ENCODE peak calls at places on chromosomes 1 and 21, in seven cellular contexts. One of them, this sample, is unnamed.

GRCh38 chr1:8667869-8668595 is 149.4 kb downstream of the RERE start:
- DNase-seq in PC-9: peak; percentile 4
- DNase-seq in AG10803: peak; percentile 59
- DNase-seq in fibroblast of mammary gland: peak; percentile 73
- DNase-seq in GM20000: no peak
- DNase-seq in mucosa of descending colon: no peak
- DNase-seq in stomach: no peak
- DNase-seq in this sample: no peak

GRCh38 chr1:207006914-207007313 is 25.6 kb downstream of the C1orf116 start:
- DNase-seq in PC-9: no peak
- DNase-seq in AG10803: no peak
- DNase-seq in fibroblast of mammary gland: no peak
- DNase-seq in GM20000: no peak
- DNase-seq in mucosa of descending colon: no peak
- DNase-seq in stomach: no peak
- DNase-seq in this sample: no peak

GRCh38 chr1:194474701-194475100 is 1288.3 kb upstream of the B3GALT2 start:
- DNase-seq in PC-9: no peak
- DNase-seq in AG10803: no peak
- DNase-seq in fibroblast of mammary gland: no peak
- DNase-seq in GM20000: no peak
- DNase-seq in mucosa of descending colon: no peak
- DNase-seq in stomach: no peak
- DNase-seq in this sample: no peak

GRCh38 chr21:37337831-37338230 is 28.7 kb upstream of the DYRK1A start:
- DNase-seq in PC-9: no peak
- DNase-seq in AG10803: peak; percentile 13
- DNase-seq in fibroblast of mammary gland: no peak
- DNase-seq in GM20000: no peak
- DNase-seq in mucosa of descending colon: no peak
- DNase-seq in stomach: no peak
- DNase-seq in this sample: no peak

GRCh38 chr1:29554208-29554778 is 318.0 kb downstream of the PTPRU start:
- DNase-seq in PC-9: no peak
- DNase-seq in AG10803: no peak
- DNase-seq in fibroblast of mammary gland: no peak
- DNase-seq in GM20000: no peak
- DNase-seq in mucosa of descending colon: no peak
- DNase-seq in stomach: no peak
- DNase-seq in this sample: no peak

GRCh38 chr1:87180682-87181081 is 148.0 kb upstream of the LMO4 start:
- DNase-seq in PC-9: no peak
- DNase-seq in AG10803: peak; percentile 38
- DNase-seq in fibroblast of mammary gland: no peak
- DNase-seq in GM20000: no peak
- DNase-seq in mucosa of descending colon: no peak
- DNase-seq in stomach: no peak
- DNase-seq in this sample: no peak

GRCh38 chr1:228150458-228151169 is 884 bp downstream of the GJC2 start:
- DNase-seq in PC-9: no peak
- DNase-seq in AG10803: peak; percentile 86
- DNase-seq in fibroblast of mammary gland: peak; percentile 94
- DNase-seq in GM20000: no peak
- DNase-seq in mucosa of descending colon: no peak
- DNase-seq in stomach: no peak
- DNase-seq in this sample: no peak

GRCh38 chr1:8986814-8987190 is 39.4 kb downstream of the SLC2A7 start:
- DNase-seq in PC-9: no peak
- DNase-seq in AG10803: no peak
- DNase-seq in fibroblast of mammary gland: no peak
- DNase-seq in GM20000: no peak
- DNase-seq in mucosa of descending colon: no peak
- DNase-seq in stomach: no peak
- DNase-seq in this sample: no peak

GRCh38 chr1:38677756-38678155 is 181.8 kb downstream of the RRAGC start:
- DNase-seq in PC-9: no peak
- DNase-seq in AG10803: no peak
- DNase-seq in fibroblast of mammary gland: no peak
- DNase-seq in GM20000: no peak
- DNase-seq in mucosa of descending colon: no peak
- DNase-seq in stomach: no peak
- DNase-seq in this sample: no peak

GRCh38 chr1:94541175-94542087 is at the start of gene F3:
- DNase-seq in PC-9: peak; percentile 98
- DNase-seq in AG10803: peak; percentile 92
- DNase-seq in fibroblast of mammary gland: peak; percentile 91
- DNase-seq in GM20000: peak; percentile 79
- DNase-seq in mucosa of descending colon: peak; percentile 93
- DNase-seq in stomach: peak; percentile 93
- DNase-seq in this sample: peak; percentile 98
- TF ChIP-seq CTCF in PC-9: no peak
- TF ChIP-seq CTCF in AG10803: peak; percentile 15
- TF ChIP-seq CTCF in fibroblast of mammary gland: no peak
- TF ChIP-seq CTCF in GM20000: no peak
- TF ChIP-seq CTCF in mucosa of descending colon: no peak
- TF ChIP-seq CTCF in stomach: no peak
- TF ChIP-seq CTCF in this sample: no peak

GRCh38 chr1:171935086-171935485 is 93.8 kb downstream of the DNM3 start:
- DNase-seq in PC-9: no peak
- DNase-seq in AG10803: no peak
- DNase-seq in fibroblast of mammary gland: no peak
- DNase-seq in GM20000: no peak
- DNase-seq in mucosa of descending colon: no peak
- DNase-seq in stomach: no peak
- DNase-seq in this sample: no peak

GRCh38 chr1:171931752-171932151 is 90.5 kb downstream of the DNM3 start:
- DNase-seq in PC-9: no peak
- DNase-seq in AG10803: no peak
- DNase-seq in fibroblast of mammary gland: no peak
- DNase-seq in GM20000: no peak
- DNase-seq in mucosa of descending colon: no peak
- DNase-seq in stomach: no peak
- DNase-seq in this sample: no peak

GRCh38 chr1:171934664-171935063 is 93.4 kb downstream of the DNM3 start:
- DNase-seq in PC-9: no peak
- DNase-seq in AG10803: no peak
- DNase-seq in fibroblast of mammary gland: no peak
- DNase-seq in GM20000: no peak
- DNase-seq in mucosa of descending colon: no peak
- DNase-seq in stomach: no peak
- DNase-seq in this sample: no peak

DNA sequence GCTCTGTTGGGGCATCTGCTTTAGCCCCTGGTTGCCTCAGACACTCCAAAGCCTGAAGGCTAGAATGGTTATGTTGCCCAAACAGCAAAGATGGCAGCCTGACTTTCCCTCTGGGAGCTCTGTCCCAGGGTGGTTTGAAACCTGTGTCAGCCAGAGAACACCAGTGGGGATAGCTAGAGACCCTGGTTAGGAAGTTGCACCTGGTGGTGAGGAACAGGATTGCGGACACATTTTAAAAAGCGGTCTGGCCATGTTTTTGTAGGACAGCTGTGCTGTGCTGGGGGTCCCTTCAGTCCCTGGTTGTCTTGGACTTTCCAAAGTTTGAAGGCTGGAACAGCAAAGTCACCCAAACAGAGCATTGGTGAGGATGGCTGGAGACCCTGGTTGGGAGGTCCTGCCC is 87.8 kb downstream of the DNM3 start:
- DNase-seq in PC-9: no peak
- DNase-seq in AG10803: no peak
- DNase-seq in fibroblast of mammary gland: no peak
- DNase-seq in GM20000: no peak
- DNase-seq in mucosa of descending colon: no peak
- DNase-seq in stomach: no peak
- DNase-seq in this sample: no peak
- TF ChIP-seq CTCF in PC-9: no peak
- TF ChIP-seq CTCF in AG10803: no peak
- TF ChIP-seq CTCF in fibroblast of mammary gland: no peak
- TF ChIP-seq CTCF in GM20000: no peak
- TF ChIP-seq CTCF in mucosa of descending colon: no peak
- TF ChIP-seq CTCF in stomach: peak; percentile 12
- TF ChIP-seq CTCF in this sample: no peak

GRCh38 chr1:113008365-113008714 is 52.3 kb upstream of the SLC16A1 start:
- DNase-seq in PC-9: no peak
- DNase-seq in AG10803: no peak
- DNase-seq in fibroblast of mammary gland: no peak
- DNase-seq in GM20000: no peak
- DNase-seq in mucosa of descending colon: no peak
- DNase-seq in stomach: no peak
- DNase-seq in this sample: no peak
- TF ChIP-seq CTCF in PC-9: no peak
- TF ChIP-seq CTCF in AG10803: no peak
- TF ChIP-seq CTCF in fibroblast of mammary gland: no peak
- TF ChIP-seq CTCF in GM20000: no peak
- TF ChIP-seq CTCF in mucosa of descending colon: no peak
- TF ChIP-seq CTCF in stomach: no peak
- TF ChIP-seq CTCF in this sample: no peak

DNA sequence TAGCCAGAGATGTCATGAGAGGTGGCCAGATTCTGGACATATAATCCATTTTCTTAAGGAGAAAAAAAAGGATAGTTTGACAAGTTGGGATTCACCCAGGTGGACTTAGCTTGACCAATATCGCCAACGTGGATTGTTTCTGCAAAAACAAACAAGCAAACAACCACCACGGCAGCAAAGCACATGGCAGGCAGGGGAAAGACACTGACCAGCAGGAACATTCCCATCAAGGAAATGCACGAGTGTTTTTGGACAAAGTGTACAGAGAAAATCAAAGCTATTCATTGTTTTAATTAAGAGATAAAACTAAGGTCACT is 9.1 kb upstream of the PLA2G2C start:
- DNase-seq in PC-9: no peak
- DNase-seq in AG10803: no peak
- DNase-seq in fibroblast of mammary gland: no peak
- DNase-seq in GM20000: no peak
- DNase-seq in mucosa of descending colon: no peak
- DNase-seq in stomach: no peak
- DNase-seq in this sample: no peak
- TF ChIP-seq CTCF in PC-9: peak; percentile 28
- TF ChIP-seq CTCF in AG10803: no peak
- TF ChIP-seq CTCF in fibroblast of mammary gland: no peak
- TF ChIP-seq CTCF in GM20000: no peak
- TF ChIP-seq CTCF in mucosa of descending colon: no peak
- TF ChIP-seq CTCF in stomach: no peak
- TF ChIP-seq CTCF in this sample: no peak

GRCh38 chr21:45010860-45011259 is 63.5 kb upstream of the ADARB1 start:
- DNase-seq in PC-9: no peak
- DNase-seq in AG10803: no peak
- DNase-seq in fibroblast of mammary gland: no peak
- DNase-seq in GM20000: no peak
- DNase-seq in mucosa of descending colon: no peak
- DNase-seq in stomach: no peak
- DNase-seq in this sample: no peak

GRCh38 chr21:45011426-45011825 is 63.0 kb upstream of the ADARB1 start:
- DNase-seq in PC-9: no peak
- DNase-seq in AG10803: no peak
- DNase-seq in fibroblast of mammary gland: no peak
- DNase-seq in GM20000: no peak
- DNase-seq in mucosa of descending colon: no peak
- DNase-seq in stomach: no peak
- DNase-seq in this sample: no peak

GRCh38 chr21:45012661-45013270 is 61.6 kb upstream of the ADARB1 start:
- DNase-seq in PC-9: no peak
- DNase-seq in AG10803: no peak
- DNase-seq in fibroblast of mammary gland: no peak
- DNase-seq in GM20000: no peak
- DNase-seq in mucosa of descending colon: no peak
- DNase-seq in stomach: no peak
- DNase-seq in this sample: peak; percentile 40

GRCh38 chr21:45013271-45013841 is 61.0 kb upstream of the ADARB1 start:
- DNase-seq in PC-9: no peak
- DNase-seq in AG10803: no peak
- DNase-seq in fibroblast of mammary gland: no peak
- DNase-seq in GM20000: no peak
- DNase-seq in mucosa of descending colon: no peak
- DNase-seq in stomach: no peak
- DNase-seq in this sample: no peak

GRCh38 chr21:45011911-45012660 is 62.3 kb upstream of the ADARB1 start:
- DNase-seq in PC-9: peak; percentile 83
- DNase-seq in AG10803: peak; percentile 92
- DNase-seq in fibroblast of mammary gland: peak; percentile 83
- DNase-seq in GM20000: no peak
- DNase-seq in mucosa of descending colon: no peak
- DNase-seq in stomach: no peak
- DNase-seq in this sample: peak; percentile 58
- TF ChIP-seq CTCF in PC-9: no peak
- TF ChIP-seq CTCF in AG10803: no peak
- TF ChIP-seq CTCF in fibroblast of mammary gland: no peak
- TF ChIP-seq CTCF in GM20000: no peak
- TF ChIP-seq CTCF in mucosa of descending colon: no peak
- TF ChIP-seq CTCF in stomach: no peak
- TF ChIP-seq CTCF in this sample: no peak

GRCh38 chr1:2019162-2019542 is at the start of gene GABRD:
- DNase-seq in PC-9: no peak
- DNase-seq in AG10803: no peak
- DNase-seq in fibroblast of mammary gland: no peak
- DNase-seq in GM20000: no peak
- DNase-seq in mucosa of descending colon: no peak
- DNase-seq in stomach: no peak
- DNase-seq in this sample: peak; percentile 6
- TF ChIP-seq CTCF in PC-9: no peak
- TF ChIP-seq CTCF in AG10803: no peak
- TF ChIP-seq CTCF in fibroblast of mammary gland: no peak
- TF ChIP-seq CTCF in GM20000: no peak
- TF ChIP-seq CTCF in mucosa of descending colon: no peak
- TF ChIP-seq CTCF in stomach: no peak
- TF ChIP-seq CTCF in this sample: no peak

This sample was measured in Calu3.